ENCODE peak calls at places on chromosomes 6 and 20, in eight cellular contexts. N is hypothalamus; K is iPS-NIHi11; T is type B pancreatic cell; W is stimulated activated CD4-positive, alpha-beta T cell treated with anti-CD3 and anti-CD28 coated beads, Interleukin-15, amount 100 ng/mL, for 24 hours; U is NCI-H2029 treated with DMSO at 0.1 percent for 48 hours; H is right lobe of liver; D is AG09319. J is an unnamed sample.
A peak's percentile ranks its signal among the peaks of the same experiment; 100 is the strongest.

GRCh38 chr6:134757911-134758361 is 192.0 kb downstream of the ALDH8A1 start:
- DNase-seq in K (peak; percentile 17), U (no peak), D (no peak), N (no peak), W (no peak), H (no peak), T (no peak), J (no peak)

GRCh38 chr6:80541886-80542285 is 435.4 kb downstream of the BCKDHB start:
- DNase-seq in U (no peak), W (no peak), N (no peak), D (no peak), T (no peak), K (no peak), H (no peak), J (no peak)

GRCh38 chr6:157134402-157135074 is 188.8 kb downstream of the TMEM242 start:
- DNase-seq in H (no peak), T (no peak), D (no peak), N (no peak), W (no peak), U (peak; percentile 45), K (no peak), J (no peak)

GRCh38 chr6:168116975-168117899 is 38.2 kb upstream of the FRMD1 start:
- DNase-seq in H (no peak), N (no peak), K (no peak), U (no peak), D (no peak), T (peak; percentile 51), W (no peak), J (no peak)

GRCh38 chr6:117557951-117558350 is 44.4 kb downstream of the GOPC start:
- DNase-seq in T (no peak), U (no peak), H (no peak), W (no peak), K (no peak), N (no peak), D (no peak), J (no peak)

GRCh38 chr20:6122873-6123649 is at the start of gene FERMT1:
- DNase-seq in K (peak; percentile 75), T (peak; percentile 77), W (peak; percentile 69), D (peak; percentile 18), N (no peak), U (peak; percentile 44), H (peak; percentile 76), J (no peak)

GRCh38 chr6:43304882-43305281 is 3.7 kb downstream of the CRIP3 start:
- DNase-seq in D (no peak), H (no peak), U (no peak), K (no peak), W (no peak), N (no peak), T (no peak), J (no peak)

GRCh38 chr6:156262014-156262413 is 515.2 kb upstream of the ARID1B start:
- DNase-seq in W (no peak), U (peak; percentile 67), N (no peak), T (no peak), D (no peak), H (peak; percentile 59), K (no peak), J (no peak)

GRCh38 chr20:38117635-38118034 is 47.4 kb downstream of the TGM2 start:
- DNase-seq in N (no peak), U (no peak), T (no peak), H (no peak), K (no peak), W (no peak), D (no peak), J (no peak)

GRCh38 chr6:47263268-47263667 is 46.4 kb downstream of the TNFRSF21 start:
- DNase-seq in W (no peak), H (no peak), K (no peak), N (no peak), U (no peak), T (no peak), D (no peak), J (no peak)

GRCh38 chr20:45085289-45085688 is 15.6 kb downstream of the KCNS1 start:
- DNase-seq in T (no peak), U (no peak), W (no peak), D (no peak), H (no peak), K (no peak), N (no peak), J (no peak)

GRCh38 chr20:47741669-47742345 is 43.5 kb downstream of the SULF2 start:
- DNase-seq in T (no peak), K (no peak), U (peak; percentile 2), H (no peak), D (no peak), W (no peak), N (no peak), J (no peak)

GRCh38 chr6:41692735-41693134 is 42.7 kb downstream of the TFEB start:
- DNase-seq in K (no peak), U (no peak), H (no peak), W (no peak), D (no peak), N (no peak), T (no peak), J (no peak)

GRCh38 chr6:126293891-126294524 is 45.9 kb upstream of the CENPW start:
- DNase-seq in N (no peak), U (no peak), D (no peak), W (no peak), K (no peak), H (no peak), T (no peak), J (no peak)

GRCh38 chr6:30963641-30964040 is 19.9 kb upstream of the MUC21 start:
- DNase-seq in H (no peak), K (no peak), D (no peak), U (no peak), T (no peak), W (no peak), N (no peak), J (no peak)

GRCh38 chr6:90656325-90656724 is 69.5 kb upstream of the MAP3K7 start:
- DNase-seq in K (no peak), W (no peak), N (no peak), T (no peak), D (no peak), H (no peak), U (no peak), J (no peak)

GRCh38 chr6:31446481-31446880 is 43.1 kb downstream of the MICA start:
- DNase-seq in N (no peak), K (no peak), D (no peak), W (no peak), T (no peak), H (no peak), U (no peak), J (no peak)

GRCh38 chr20:10077886-10078285 is 43.1 kb downstream of the ANKEF1 start:
- DNase-seq in N (no peak), U (no peak), T (no peak), D (no peak), H (no peak), W (no peak), K (no peak), J (no peak)

GRCh38 chr6:111805511-111806181 is 67.6 kb downstream of the FYN start:
- DNase-seq in W (peak; percentile 73), D (peak; percentile 25), K (no peak), H (no peak), U (no peak), T (no peak), N (no peak), J (no peak)

GRCh38 chr6:4853782-4854511 is 77.7 kb downstream of the CDYL start:
- DNase-seq in W (peak; percentile 16), U (no peak), N (no peak), D (no peak), H (no peak), K (no peak), T (no peak), J (no peak)

GRCh38 chr6:50602191-50602810 is 111.0 kb upstream of the TFAP2D start:
- DNase-seq in T (no peak), W (no peak), D (no peak), H (no peak), U (peak; percentile 10), N (no peak), K (peak; percentile 19), J (no peak)

GRCh38 chr6:52417675-52418111 is 2.4 kb upstream of the EFHC1 start:
- DNase-seq in T (no peak), D (peak; percentile 74), N (no peak), K (no peak), W (no peak), H (no peak), U (no peak), J (no peak)